ENCODE peak calls at places on chromosome 9, in eight cellular contexts. X is anterior cingulate cortex, Z is retina, A is NCI-H1417, J is fibroblast of pulmonary artery, V is H9, I is Right ventricle myocardium superior, E is aorta. W is an unnamed sample.

GRCh38 chr9:135410421-135410820 is 69.2 kb upstream of the PPP1R26 start:
- DNase-seq in X (no peak), Z (no peak), A (no peak), J (no peak), V (no peak), I (no peak), E (no peak), W (no peak)

GRCh38 chr9:8457050-8457449 is 657.5 kb upstream of the DMAC1 start:
- DNase-seq in X (no peak), Z (no peak), A (no peak), J (peak; percentile 9), V (no peak), I (peak; percentile 37), E (no peak), W (no peak)

GRCh38 chr9:101226161-101226560 is 158.6 kb downstream of the BAAT start:
- DNase-seq in X (no peak), Z (no peak), A (no peak), J (no peak), V (no peak), I (no peak), E (no peak), W (no peak)

GRCh38 chr9:131068076-131068816 is 28.1 kb upstream of the AIF1L start:
- DNase-seq in X (no peak), Z (no peak), A (no peak), J (no peak), V (no peak), I (no peak), E (no peak), W (no peak)

GRCh38 chr9:81851340-81851739 is 76.9 kb upstream of the SPATA31D4 start:
- DNase-seq in X (no peak), Z (no peak), A (peak; percentile 76), J (no peak), V (no peak), I (no peak), E (no peak), W (no peak)

GRCh38 chr9:21677834-21678233 is 124.6 kb upstream of the MTAP start:
- DNase-seq in X (no peak), Z (no peak), A (no peak), J (peak; percentile 68), V (no peak), I (no peak), E (no peak), W (peak; percentile 81)

GRCh38 chr9:9719373-9720112 is 893.3 kb downstream of the PTPRD start:
- DNase-seq in X (no peak), Z (no peak), A (no peak), J (no peak), V (peak; percentile 69), I (peak; percentile 20), E (peak; percentile 25), W (no peak)

GRCh38 chr9:132896906-132897305 is 18.2 kb downstream of the SPACA9 start:
- DNase-seq in X (peak; percentile 55), Z (no peak), A (no peak), J (peak; percentile 26), V (no peak), I (no peak), E (no peak), W (no peak)

GRCh38 chr9:112750111-112750766 is at the start of gene SNX30:
- DNase-seq in X (peak; percentile 83), Z (peak; percentile 93), A (peak; percentile 94), J (peak; percentile 91), V (peak; percentile 91), I (peak; percentile 94), E (peak; percentile 94), W (peak; percentile 78)

GRCh38 chr9:7439355-7439978 is 360.1 kb downstream of the DMAC1 start:
- DNase-seq in X (peak; percentile 8), Z (no peak), A (no peak), J (peak; percentile 3), V (no peak), I (no peak), E (no peak), W (no peak)

GRCh38 chr9:87197349-87198130 is 250.2 kb upstream of the GAS1 start:
- DNase-seq in X (no peak), Z (no peak), A (no peak), J (no peak), V (no peak), I (no peak), E (peak; percentile 53), W (no peak)

GRCh38 chr9:127204771-127205470 is 59.7 kb upstream of the GARNL3 start:
- DNase-seq in X (peak; percentile 28), Z (no peak), A (no peak), J (peak; percentile 37), V (peak; percentile 38), I (no peak), E (peak; percentile 58), W (peak; percentile 38)

GRCh38 chr9:105026451-105026850 is 98.5 kb upstream of the ABCA1 start:
- DNase-seq in X (no peak), Z (no peak), A (no peak), J (peak; percentile 53), V (no peak), I (no peak), E (no peak), W (peak; percentile 51)

GRCh38 chr9:33517373-33517772 is 6.7 kb upstream of the ANKRD18B start:
- DNase-seq in X (no peak), Z (peak; percentile 34), A (peak; percentile 31), J (peak; percentile 61), V (no peak), I (no peak), E (no peak), W (peak; percentile 72)

GRCh38 chr9:92133949-92134604 is 18.9 kb upstream of the SPTLC1 start:
- DNase-seq in X (peak; percentile 76), Z (peak; percentile 89), A (peak; percentile 92), J (peak; percentile 81), V (peak; percentile 96), I (peak; percentile 90), E (peak; percentile 87), W (peak; percentile 80)

GRCh38 chr9:123354806-123355508 is 1.0 kb upstream of the CRB2 start:
- DNase-seq in X (peak; percentile 32), Z (no peak), A (peak; percentile 30), J (no peak), V (no peak), I (no peak), E (no peak), W (no peak)

GRCh38 chr9:81382281-81382680 is 307.1 kb downstream of the TLE1 start:
- DNase-seq in X (no peak), Z (no peak), A (no peak), J (no peak), V (no peak), I (no peak), E (no peak), W (no peak)

GRCh38 chr9:32701321-32702022 is 66.0 kb upstream of the TAF1L start:
- DNase-seq in X (no peak), Z (no peak), A (no peak), J (peak; percentile 25), V (no peak), I (no peak), E (no peak), W (no peak)

GRCh38 chr9:135504262-135505229 is 4.1 kb downstream of the MRPS2 start:
- DNase-seq in X (peak; percentile 70), Z (peak; percentile 64), A (peak; percentile 60), J (peak; percentile 77), V (peak; percentile 78), I (peak; percentile 79), E (peak; percentile 70), W (peak; percentile 51)

GRCh38 chr9:974064-974992 is 2.1 kb upstream of the DMRT3 start:
- DNase-seq in X (no peak), Z (peak; percentile 61), A (peak; percentile 2), J (no peak), V (no peak), I (no peak), E (no peak), W (no peak)

GRCh38 chr9:121902483-121903135 is 190.5 kb downstream of the TTLL11 start:
- DNase-seq in X (no peak), Z (no peak), A (no peak), J (peak; percentile 95), V (no peak), I (no peak), E (no peak), W (peak; percentile 99)

GRCh38 chr9:121308765-121309164 is 40.8 kb downstream of the GSN start:
- DNase-seq in X (no peak), Z (no peak), A (no peak), J (no peak), V (no peak), I (peak; percentile 23), E (no peak), W (no peak)